ENCODE peak calls at places on chromosomes 7 and 10, in eight cellular contexts. Z is T1000; U is Caki2; J is cardiac fibroblast; V is EL; L is A673; M is iPS-NIHi11; E is stimulated activated naive CD8-positive, alpha-beta T cell treated with anti-CD3 and anti-CD28 coated beads, Interleukin-15, Interleukin-2, amounts not matched to agents 100 U/mL and 50 U/mL, for 24 hours. Q is an unnamed sample.
A peak's percentile ranks its signal among the peaks of the same experiment; 100 is the strongest.

GRCh38 chr10:7561216-7561893 is 105.4 kb downstream of the ITIH5 start:
- DNase-seq in Z (no peak), U (no peak), J (peak; percentile 63), V (no peak), L (no peak), M (peak; percentile 41), E (no peak), Q (no peak)

GRCh38 chr7:39560398-39560797 is 5.8 kb upstream of the YAE1 start:
- DNase-seq in Z (no peak), U (no peak), J (peak; percentile 14), V (no peak), L (peak; percentile 43), M (no peak), E (no peak), Q (no peak)

GRCh38 chr10:86698207-86698940 is 30.1 kb downstream of the LDB3 start:
- DNase-seq in Z (no peak), U (no peak), J (no peak), V (no peak), L (no peak), M (no peak), E (no peak), Q (no peak)

GRCh38 chr7:123732413-123733091 is 16.3 kb downstream of the WASL start:
- DNase-seq in Z (no peak), U (no peak), J (no peak), V (no peak), L (no peak), M (no peak), E (no peak), Q (no peak)

GRCh38 chr10:6044651-6045599 is 17.2 kb downstream of the IL2RA start:
- DNase-seq in Z (no peak), U (no peak), J (no peak), V (no peak), L (no peak), M (no peak), E (peak; percentile 55), Q (no peak)

GRCh38 chr7:51298912-51299311 is 17.7 kb downstream of the COBL start:
- DNase-seq in Z (no peak), U (no peak), J (no peak), V (no peak), L (no peak), M (no peak), E (no peak), Q (no peak)

GRCh38 chr7:49513939-49514338 is 259.5 kb upstream of the VWC2 start:
- DNase-seq in Z (no peak), U (no peak), J (no peak), V (no peak), L (no peak), M (no peak), E (no peak), Q (no peak)

GRCh38 chr10:129945031-129945430 is 19.0 kb downstream of the EBF3 start:
- DNase-seq in Z (no peak), U (no peak), J (peak; percentile 24), V (no peak), L (no peak), M (no peak), E (no peak), Q (no peak)

GRCh38 chr10:44513592-44513991 is 128.7 kb upstream of the CXCL12 start:
- DNase-seq in Z (no peak), U (no peak), J (peak; percentile 55), V (peak; percentile 59), L (no peak), M (peak; percentile 9), E (no peak), Q (peak; percentile 3)

GRCh38 chr7:128409435-128410091 is at the start of gene IMPDH1:
- DNase-seq in Z (peak; percentile 68), U (peak; percentile 81), J (peak; percentile 83), V (peak; percentile 81), L (peak; percentile 83), M (peak; percentile 98), E (peak; percentile 92), Q (peak; percentile 79)

GRCh38 chr7:92754756-92755581 is 81.4 kb downstream of the CDK6 start:
- DNase-seq in Z (no peak), U (no peak), J (no peak), V (no peak), L (peak; percentile 37), M (no peak), E (no peak), Q (no peak)

GRCh38 chr10:70578371-70578947 is 24.1 kb downstream of the PRF1 start:
- DNase-seq in Z (no peak), U (no peak), J (peak; percentile 52), V (peak; percentile 70), L (no peak), M (no peak), E (peak; percentile 78), Q (peak; percentile 59)

GRCh38 chr7:94368371-94368791 is 26.3 kb upstream of the COL1A2 start:
- DNase-seq in Z (no peak), U (no peak), J (peak; percentile 94), V (peak; percentile 77), L (peak; percentile 93), M (no peak), E (no peak), Q (peak; percentile 94)

GRCh38 chr7:131924857-131925256 is 368.4 kb upstream of the PODXL start:
- DNase-seq in Z (no peak), U (no peak), J (no peak), V (no peak), L (no peak), M (no peak), E (no peak), Q (no peak)

Q was measured in fibroblast of villous mesenchyme.